ENCODE peak calls at places on chromosomes 11 and 22, in four cellular contexts. I, L, W and H are unnamed samples.

GRCh38 chr11:126968915-126969314 is 31.7 kb downstream of the KIRREL3 start:
- DNase-seq in I (no peak), L (no peak), W (no peak), H (no peak)

GRCh38 chr11:115134886-115135285 is 369.3 kb downstream of the CADM1 start:
- DNase-seq in L (no peak), W (no peak), I (no peak), H (no peak)

GRCh38 chr22:30866811-30867271 is 101.7 kb downstream of the MORC2 start:
- DNase-seq in I (peak), L (no peak), W (no peak), H (no peak)

GRCh38 chr11:100712618-100713017 is 25.5 kb downstream of the ARHGAP42 start:
- DNase-seq in I (no peak), L (no peak), W (no peak), H (no peak)

GRCh38 chr11:120652705-120653335 is 141.3 kb downstream of the GRIK4 start:
- DNase-seq in W (no peak), I (no peak), L (no peak), H (no peak)

GRCh38 chr22:48901324-48901723 is 926.3 kb downstream of the BRD1 start:
- DNase-seq in I (no peak), L (no peak), W (no peak), H (no peak)

GRCh38 chr11:128198206-128198605 is 389.2 kb downstream of the ETS1 start:
- DNase-seq in W (no peak), I (peak), L (no peak), H (no peak)

GRCh38 chr22:17931400-17931825 is 92.9 kb downstream of the MICAL3 start:
- DNase-seq in L (peak), I (no peak), W (no peak), H (no peak)

GRCh38 chr11:79062814-79063762 is 377.7 kb downstream of the TENM4 start:
- DNase-seq in W (no peak), I (peak), L (no peak), H (peak)

GRCh38 chr22:26671317-26672059 is 14.1 kb downstream of the MIAT start:
- DNase-seq in W (peak), L (no peak), I (no peak), H (no peak)
- TF ChIP-seq POLR2A in W (no peak), L (no peak), I (no peak), H (no peak)

GRCh38 chr11:2377511-2378443 is 667 bp downstream of the CD81 start:
- DNase-seq in I (peak), L (peak), W (no peak), H (peak)

GRCh38 chr11:2380807-2381350 is 3.8 kb downstream of the CD81 start:
- DNase-seq in L (peak), I (peak), W (no peak), H (no peak)

GRCh38 chr11:2380396-2380795 is 3.3 kb downstream of the CD81 start:
- DNase-seq in L (no peak), I (no peak), W (no peak), H (no peak)

GRCh38 chr11:2378527-2379210 is 1.6 kb downstream of the CD81 start:
- DNase-seq in W (no peak), I (peak), L (peak), H (no peak)

DNA sequence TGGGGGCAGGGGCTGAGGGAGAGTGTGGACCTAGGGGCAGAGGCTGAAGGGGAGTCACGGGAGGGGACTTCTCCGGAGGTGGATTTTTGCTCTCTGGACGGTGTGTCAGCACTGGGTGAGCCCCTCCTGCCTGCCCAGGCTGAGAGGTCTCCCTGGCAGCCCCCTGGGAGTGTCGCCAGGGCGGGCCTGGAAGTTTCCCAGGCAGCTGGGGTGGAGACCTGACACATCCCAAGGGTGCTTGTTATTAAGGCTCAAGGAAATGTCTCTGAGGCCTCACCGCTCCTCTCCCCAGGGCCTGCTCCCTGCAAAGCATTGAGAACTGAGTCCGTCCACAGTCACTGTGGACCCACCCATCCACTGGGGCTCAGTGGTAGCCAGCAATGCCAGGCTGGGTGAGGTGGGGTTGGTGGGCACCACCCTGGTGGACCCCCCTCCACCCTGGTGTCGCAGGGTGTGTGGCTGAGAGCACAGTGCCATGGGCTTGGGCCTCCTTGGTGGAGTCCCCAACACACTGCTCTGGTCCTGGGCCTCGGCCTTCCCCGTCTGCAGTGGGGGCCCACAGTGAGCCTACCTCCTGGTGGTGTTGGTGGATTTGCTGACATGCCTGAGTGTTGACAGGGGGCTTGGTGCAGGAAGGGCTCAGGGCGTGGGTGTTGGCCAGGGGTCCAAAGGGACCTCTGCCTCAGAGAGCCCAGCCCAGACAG is 2.5 kb downstream of the CD81 start:
- DNase-seq in I (no peak), L (peak), W (no peak), H (no peak)
- TF ChIP-seq POLR2A in I (no peak), L (no peak), W (no peak), H (no peak)

GRCh38 chr11:12164061-12165014 is 53.9 kb downstream of the MICAL2 start:
- DNase-seq in I (peak), L (no peak), W (no peak), H (peak)
- TF ChIP-seq POLR2A in I (peak), L (no peak), W (no peak), H (no peak)

DNA sequence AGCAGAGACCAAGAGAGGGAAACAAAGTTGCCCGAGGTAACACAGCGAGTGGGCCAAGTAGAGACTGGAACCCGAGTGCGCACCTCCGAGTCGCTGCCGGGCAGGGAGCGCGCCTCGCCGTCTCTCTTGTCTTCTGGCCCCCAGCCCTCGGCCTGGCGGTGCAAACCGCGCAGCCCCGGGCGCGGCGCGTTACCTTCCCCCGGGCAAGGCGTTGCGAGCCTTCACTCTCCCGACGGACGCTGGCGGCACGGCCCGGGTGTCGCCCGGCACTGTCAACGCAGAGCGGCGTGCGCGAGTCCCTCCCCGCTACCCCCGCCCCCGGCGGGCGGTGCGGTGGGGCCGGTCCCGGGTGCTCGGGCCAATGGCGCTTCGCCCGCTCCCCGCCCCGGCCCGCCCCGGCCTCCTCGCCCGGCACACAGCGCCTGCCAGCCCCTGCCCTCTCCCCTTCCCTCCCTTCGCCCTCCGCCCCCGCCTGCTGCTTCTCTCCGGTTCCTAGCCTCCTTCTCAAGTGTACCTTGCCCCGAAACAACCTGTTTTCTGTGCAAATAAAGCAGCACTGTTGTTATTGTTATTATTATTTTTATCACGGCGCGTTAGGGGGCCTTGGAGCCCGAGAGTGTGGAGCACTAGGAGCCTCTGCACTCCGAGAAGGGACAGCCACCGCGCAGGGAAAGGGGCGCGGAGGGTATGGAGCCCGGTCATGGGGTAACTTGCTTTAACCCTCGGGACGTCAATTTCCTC is at the start of gene SYTL2:
- DNase-seq in L (peak), W (no peak), I (peak), H (peak)
- TF ChIP-seq POLR2A in L (no peak), W (peak), I (no peak), H (peak)

DNA sequence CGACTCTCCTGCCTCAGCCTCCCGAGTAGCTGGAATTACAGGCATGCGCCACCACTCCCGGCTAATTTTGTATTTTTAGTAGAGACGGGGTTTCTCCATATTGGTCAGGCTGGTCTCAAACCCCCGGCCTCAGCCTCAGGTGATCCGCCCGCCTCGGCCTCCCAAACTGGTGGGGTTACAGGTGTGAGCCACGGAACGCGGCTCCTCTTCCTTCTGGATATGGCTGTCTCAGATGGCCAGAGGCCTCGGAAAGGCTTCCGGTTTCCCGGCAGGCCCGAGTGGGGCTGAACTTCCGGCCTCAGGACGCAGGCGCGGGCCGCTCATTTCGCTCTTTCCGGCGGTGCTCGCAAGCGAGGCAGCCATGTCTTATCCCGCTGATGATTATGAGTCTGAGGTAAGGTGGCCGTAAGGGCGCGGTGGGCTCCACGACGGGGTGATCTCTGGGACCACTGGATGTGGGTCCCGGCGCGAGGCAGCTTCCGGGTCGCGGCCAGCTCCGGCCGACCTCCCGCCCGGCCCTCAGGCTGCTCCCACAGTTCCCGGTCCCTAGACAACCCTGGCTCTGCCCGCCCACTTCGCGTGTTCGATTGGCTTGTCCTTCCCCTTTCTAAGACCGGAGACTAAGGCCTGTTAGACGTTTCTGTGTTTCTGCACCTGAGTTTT is at the start of gene EIF3L:
- DNase-seq in W (peak), L (peak), I (peak), H (peak)
- TF ChIP-seq POLR2A in W (peak), L (peak), I (peak), H (peak)

DNA sequence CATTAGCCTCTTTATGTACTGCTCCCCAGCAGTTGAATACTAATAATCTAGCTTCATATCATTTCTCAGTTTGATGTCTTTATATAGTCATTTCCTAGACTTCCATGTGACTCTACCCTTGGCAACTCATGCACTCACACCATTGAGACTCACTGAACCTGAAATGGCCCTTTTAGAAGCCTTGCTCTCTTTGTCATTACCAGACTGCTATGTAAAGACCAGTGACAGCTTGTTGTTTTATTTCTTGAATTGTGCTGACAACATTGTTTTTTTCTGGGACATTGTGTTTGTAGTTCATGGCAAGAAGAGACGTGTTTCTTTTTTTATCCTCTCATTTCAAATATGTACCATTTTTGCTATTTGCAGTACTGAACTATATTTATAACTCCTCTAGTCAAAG is 256.5 kb downstream of the CNTN5 start:
- DNase-seq in W (no peak), L (no peak), I (no peak), H (no peak)
- TF ChIP-seq POLR2A in W (no peak), L (no peak), I (no peak), H (no peak)